ENCODE peak calls at places on chromosomes 6 and 20, in five cellular contexts. W is esophagus squamous epithelium, D is adrenal gland, J is PC-3, K is BE2C. G is an unnamed sample.

GRCh38 chr20:63005862-63006564 is 751 bp downstream of the BHLHE23 start:
- DNase-seq in D (no peak), W (no peak), K (no peak), J (no peak), G (no peak)

GRCh38 chr6:41167173-41167963 is 4.5 kb upstream of the TREM2 start:
- DNase-seq in D (no peak), J (peak; percentile 33), K (no peak), W (no peak), G (no peak)

GRCh38 chr6:107114872-107115694 is at the start of gene BEND3:
- DNase-seq in W (no peak), J (peak; percentile 5), D (peak; percentile 52), K (peak; percentile 61), G (peak; percentile 65)

GRCh38 chr20:57773059-57773815 is 63.4 kb upstream of the PMEPA1 start:
- DNase-seq in J (no peak), K (no peak), D (no peak), W (no peak), G (no peak)

GRCh38 chr6:17941318-17941717 is 46.1 kb downstream of the KIF13A start:
- DNase-seq in K (no peak), W (no peak), J (no peak), D (no peak), G (no peak)

GRCh38 chr6:26468829-26469228 is 11.1 kb downstream of the BTN2A1 start:
- DNase-seq in D (no peak), K (no peak), J (no peak), W (no peak), G (no peak)

GRCh38 chr6:134584809-134585528 is 267.1 kb upstream of the SGK1 start:
- DNase-seq in W (no peak), D (no peak), K (no peak), J (no peak), G (no peak)

GRCh38 chr20:45611054-45611453 is 18.5 kb upstream of the WFDC10A start:
- DNase-seq in W (no peak), K (no peak), J (peak; percentile 85), D (no peak), G (no peak)

GRCh38 chr6:121932071-121933009 is 467.1 kb upstream of the HSF2 start:
- DNase-seq in W (no peak), J (peak; percentile 51), D (peak; percentile 39), K (no peak), G (peak; percentile 39)

DNA sequence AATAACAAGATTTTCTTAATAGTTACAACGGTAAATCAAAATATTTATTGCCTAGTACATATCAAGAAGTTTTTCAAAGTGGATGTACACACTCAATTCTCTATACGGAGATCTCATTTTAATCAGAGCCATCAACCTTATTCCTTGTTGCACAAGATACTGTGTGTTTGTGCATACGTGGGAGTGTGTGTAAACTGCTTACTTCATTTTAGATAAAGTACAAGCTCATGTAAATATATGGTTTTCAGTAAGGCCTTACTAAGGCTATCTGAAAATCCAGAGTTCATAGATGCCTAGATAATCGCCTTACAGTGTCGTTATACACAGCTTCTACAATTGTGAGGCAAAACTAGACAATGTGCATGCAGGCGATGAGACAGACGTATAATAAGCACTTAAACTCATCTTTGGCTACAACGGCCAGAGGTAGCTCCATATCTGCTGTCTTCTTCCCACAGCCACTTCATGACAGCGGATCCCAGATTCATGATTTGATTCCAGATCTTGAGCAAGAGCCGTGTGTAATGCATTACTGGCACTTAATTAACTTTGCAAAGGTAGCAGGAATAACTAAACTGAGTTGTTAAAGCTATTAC is 2.5 kb downstream of the PERP start:
- DNase-seq in K (no peak), D (no peak), W (no peak), J (no peak), G (no peak)
- H3K4me3 ChIP-seq in K (no peak overlapping the region), D (no peak overlapping the region), W (peak overlapping the region; percentile 83), J (peak overlapping the region; percentile 95), G (no peak overlapping the region)

GRCh38 chr6:136582702-136583471 is 32.7 kb upstream of the MAP7 start:
- DNase-seq in D (no peak), K (no peak), W (no peak), J (peak; percentile 81), G (no peak)
- TF ChIP-seq CTCF in D (peak; percentile 63), K (peak; percentile 50), W (peak; percentile 45), J (peak; percentile 70), G (peak; percentile 50)

GRCh38 chr20:60525397-60525796 is 567.2 kb downstream of the CDH26 start:
- DNase-seq in J (no peak), W (no peak), K (no peak), D (no peak), G (no peak)
- H3K9me3 ChIP-seq in J (peaks cover 22% of the 10 kb centered on the region), W (no peaks in the 10 kb centered on the region), K (no peaks in the 10 kb centered on the region), D (no peaks in the 10 kb centered on the region), G (no peaks in the 10 kb centered on the region)

DNA sequence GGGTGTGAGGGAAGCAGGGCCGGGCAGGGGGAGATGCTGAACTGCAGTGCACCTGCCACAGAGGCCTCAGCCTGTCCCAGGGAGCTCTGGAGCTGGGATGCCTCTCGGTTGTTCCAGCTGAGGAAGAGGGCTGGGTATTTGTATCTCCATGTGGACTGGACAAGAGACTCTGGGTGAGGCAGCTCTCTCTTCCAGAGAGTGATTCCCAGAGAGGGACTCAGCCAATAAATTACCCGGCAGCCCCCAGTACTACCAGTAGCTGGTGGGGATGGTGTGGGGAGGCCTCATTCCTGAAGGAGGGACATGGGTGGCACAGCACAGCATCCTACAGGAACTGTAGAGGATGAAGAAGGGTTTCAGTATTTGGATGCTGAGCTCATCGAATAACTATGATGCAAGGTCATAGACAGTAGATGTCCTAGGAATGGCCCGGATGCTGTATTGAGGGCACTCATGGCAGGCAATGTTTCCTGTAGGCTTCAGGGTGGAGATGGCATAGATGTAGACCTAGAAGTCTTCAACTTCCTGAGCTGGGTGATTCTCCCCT is 1.4 kb downstream of the FGD2 start:
- DNase-seq in J (no peak), W (no peak), K (no peak), D (no peak), G (no peak)
- H3K4me3 ChIP-seq in J (no peak overlapping the region), W (peak overlapping the region; percentile 22), K (no peak overlapping the region), D (no peak overlapping the region), G (peak overlapping the region; percentile 58)

GRCh38 chr6:166420351-166420750 is 37.6 kb upstream of the MPC1 start:
- DNase-seq in W (no peak), J (peak; percentile 55), K (no peak), D (no peak), G (no peak)
- TF ChIP-seq CTCF in W (no peak), J (peak; percentile 43), K (peak; percentile 29), D (peak; percentile 11), G (peak; percentile 19)

GRCh38 chr6:159324599-159324998 is 155.4 kb downstream of the FNDC1 start:
- DNase-seq in D (no peak), W (no peak), J (no peak), K (no peak), G (no peak)
- H3K9me3 ChIP-seq in D (no peaks in the 10 kb centered on the region), W (no peaks in the 10 kb centered on the region), J (no peaks in the 10 kb centered on the region), K (no peaks in the 10 kb centered on the region), G (no peaks in the 10 kb centered on the region)

DNA sequence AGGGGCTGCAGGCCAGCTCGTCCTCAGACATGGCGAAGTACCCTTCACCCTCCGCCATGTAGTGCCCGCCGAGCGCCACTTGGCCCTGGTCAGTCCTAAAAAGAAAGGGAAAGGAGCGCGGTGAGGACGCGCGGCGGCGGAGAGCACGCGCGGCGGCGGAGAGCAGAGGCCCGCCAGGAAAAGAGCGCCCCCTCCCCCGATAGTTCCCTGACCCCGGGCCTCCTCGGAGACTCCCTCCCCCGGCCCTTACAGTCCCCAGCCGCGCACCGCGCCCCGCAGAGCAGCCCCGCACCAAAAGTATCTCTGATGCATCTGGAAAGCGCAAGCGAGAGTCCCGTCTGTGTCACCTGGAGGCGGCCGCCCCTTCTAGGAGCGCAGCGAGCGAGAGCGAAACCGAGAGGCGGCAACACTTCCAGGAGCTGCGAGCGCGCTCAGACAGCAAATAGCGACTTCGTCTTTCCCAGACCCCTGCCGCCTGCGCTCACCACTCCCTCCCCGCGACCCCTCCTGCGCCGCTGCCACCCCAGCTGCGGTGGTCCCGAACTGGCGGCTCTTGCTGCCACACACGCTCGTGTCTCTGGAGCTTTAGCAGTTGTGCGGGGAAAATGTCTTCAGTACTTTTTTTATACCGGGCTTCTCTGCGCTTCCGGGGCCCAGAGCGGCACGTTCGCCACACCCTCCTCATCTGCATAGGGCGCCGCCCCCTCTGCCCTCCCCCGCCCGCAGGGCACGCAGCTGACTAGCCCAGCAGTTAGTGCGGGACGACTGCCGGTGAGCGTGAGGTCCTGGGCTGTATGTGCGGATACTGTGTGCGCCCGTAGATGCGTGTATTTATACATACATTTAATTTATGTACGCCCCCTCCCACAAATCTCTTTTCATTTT is at the start of gene TENT5A:
- DNase-seq in D (peak; percentile 95), W (peak; percentile 42), J (peak; percentile 84), K (peak; percentile 95), G (peak; percentile 96)
- H3K4me3 ChIP-seq in D (peak within 1 kb of the TSS; percentile 80), W (peak within 1 kb of the TSS; percentile 96), J (peak within 1 kb of the TSS; percentile 77), K (peak within 1 kb of the TSS; percentile 56), G (peak within 1 kb of the TSS; percentile 68)